ENCODE peak calls at places on chromosome 9, in ten cellular contexts. N is endodermal cell, Z is SK-N-SH, J is breast epithelium, T is neural progenitor cell, Y is spleen, L is kidney epithelial cell, C is adipocyte, K is astrocyte, G is aorta. P is an unnamed sample.

GRCh38 chr9:2271426-2271825 is 256.3 kb downstream of the SMARCA2 start:
- DNase-seq in N (peak; percentile 85), Z (peak; percentile 27), J (peak; percentile 23), T (no peak), Y (no peak), L (no peak), C (no peak), K (no peak), G (no peak), P (no peak)

GRCh38 chr9:35696520-35697215 is 6.9 kb upstream of the TPM2 start:
- DNase-seq in N (peak; percentile 92), Z (peak; percentile 85), J (peak; percentile 54), T (peak; percentile 70), Y (peak; percentile 84), L (no peak), C (peak; percentile 79), K (no peak), G (peak; percentile 83), P (no peak)

GRCh38 chr9:75185585-75186170 is 97.4 kb downstream of the OSTF1 start:
- DNase-seq in N (peak; percentile 84), Z (no peak), J (no peak), T (peak; percentile 51), Y (peak; percentile 78), L (no peak), C (peak; percentile 35), K (no peak), G (no peak), P (no peak)

GRCh38 chr9:87836951-87837715 is 45.5 kb upstream of the SPATA31E1 start:
- DNase-seq in N (no peak), Z (no peak), J (no peak), T (no peak), Y (no peak), L (no peak), C (no peak), K (peak; percentile 16), G (no peak), P (no peak)

GRCh38 chr9:121672213-121672612 is 20.8 kb downstream of the DAB2IP start:
- DNase-seq in N (no peak), Z (no peak), J (no peak), T (no peak), Y (peak; percentile 16), L (no peak), C (no peak), K (no peak), G (no peak), P (no peak)

GRCh38 chr9:130956636-130957450 is 17.8 kb upstream of the FIBCD1 start:
- DNase-seq in N (no peak), Z (no peak), J (no peak), T (no peak), Y (no peak), L (no peak), C (no peak), K (no peak), G (no peak), P (no peak)

GRCh38 chr9:125493384-125493783 is 213.6 kb downstream of the MAPKAP1 start:
- DNase-seq in N (no peak), Z (no peak), J (no peak), T (no peak), Y (no peak), L (no peak), C (no peak), K (no peak), G (no peak), P (no peak)

GRCh38 chr9:14219865-14220655 is 93.9 kb downstream of the NFIB start:
- DNase-seq in N (no peak), Z (no peak), J (no peak), T (no peak), Y (no peak), L (no peak), C (no peak), K (peak; percentile 72), G (no peak), P (no peak)

GRCh38 chr9:99666571-99666970 is 155.1 kb upstream of the NR4A3 start:
- DNase-seq in N (no peak), Z (peak; percentile 10), J (no peak), T (no peak), Y (no peak), L (no peak), C (peak; percentile 11), K (no peak), G (no peak), P (no peak)

GRCh38 chr9:74570879-74571512 is 73.9 kb downstream of the RORB start:
- DNase-seq in N (peak; percentile 68), Z (peak; percentile 41), J (no peak), T (peak; percentile 21), Y (no peak), L (no peak), C (peak; percentile 77), K (no peak), G (no peak), P (no peak)

GRCh38 chr9:27276182-27277030 is 20.5 kb downstream of the EQTN start:
- DNase-seq in N (no peak), Z (peak; percentile 60), J (no peak), T (peak; percentile 73), Y (no peak), L (no peak), C (peak; percentile 89), K (peak; percentile 32), G (no peak), P (no peak)

DNA sequence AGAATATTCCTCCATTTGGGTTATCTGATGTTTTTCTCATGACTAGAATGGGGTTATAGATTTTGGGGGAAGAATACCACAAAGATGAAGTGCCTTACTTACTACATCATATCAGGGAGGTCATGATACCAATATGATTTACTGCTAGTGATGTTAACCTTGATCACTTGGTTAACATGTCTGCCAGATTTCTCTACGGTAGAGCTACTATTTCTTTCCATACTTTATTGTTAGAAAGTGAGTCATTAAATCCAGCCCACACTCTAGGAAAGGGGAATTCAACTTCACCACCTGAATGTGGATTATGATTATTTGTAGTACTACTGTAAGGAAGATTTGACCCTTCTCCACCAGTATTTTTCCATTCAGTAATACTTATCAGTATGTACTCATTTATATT is 64.7 kb downstream of the UBE2R2 start:
- DNase-seq in N (no peak), Z (no peak), J (no peak), T (no peak), Y (no peak), L (no peak), C (peak; percentile 17), K (peak; percentile 76), G (no peak), P (no peak)
- H3K4me3 ChIP-seq in N (no peak overlapping the region), Z (no peak overlapping the region), J (no peak overlapping the region), T (no peak overlapping the region), Y (no peak overlapping the region), L (no peak overlapping the region), C (no peak overlapping the region), K (no peak overlapping the region), G (no peak overlapping the region), P (no peak overlapping the region)

GRCh38 chr9:78314550-78314949 is 17.6 kb downstream of the PSAT1 start:
- DNase-seq in N (peak; percentile 41), Z (no peak), J (no peak), T (no peak), Y (no peak), L (no peak), C (no peak), K (no peak), G (no peak), P (no peak)

GRCh38 chr9:78307360-78307759 is 10.4 kb downstream of the PSAT1 start:
- DNase-seq in N (no peak), Z (peak; percentile 49), J (no peak), T (no peak), Y (no peak), L (no peak), C (no peak), K (no peak), G (no peak), P (no peak)

GRCh38 chr9:78312125-78312524 is 15.2 kb downstream of the PSAT1 start:
- DNase-seq in N (no peak), Z (no peak), J (no peak), T (no peak), Y (no peak), L (no peak), C (no peak), K (no peak), G (no peak), P (no peak)

GRCh38 chr9:78314953-78315870 is 18.3 kb downstream of the PSAT1 start:
- DNase-seq in N (peak; percentile 40), Z (no peak), J (peak; percentile 27), T (no peak), Y (no peak), L (no peak), C (peak; percentile 53), K (peak; percentile 81), G (no peak), P (peak; percentile 65)

GRCh38 chr9:78311075-78311474 is 14.2 kb downstream of the PSAT1 start:
- DNase-seq in N (no peak), Z (no peak), J (no peak), T (no peak), Y (no peak), L (no peak), C (no peak), K (no peak), G (no peak), P (no peak)
- H3K36me3 ChIP-seq in N (peaks cover 39% of the 10 kb centered on the region), Z (peaks cover 23% of the 10 kb centered on the region), J (no peaks in the 10 kb centered on the region), T (peaks cover 6% of the 10 kb centered on the region), Y (no peaks in the 10 kb centered on the region), L (no peaks in the 10 kb centered on the region), C (peaks cover 66% of the 10 kb centered on the region), K (peaks cover 7% of the 10 kb centered on the region), G (no peaks in the 10 kb centered on the region), P (peaks cover 34% of the 10 kb centered on the region)

GRCh38 chr9:135877776-135878527 is 29.4 kb downstream of the CAMSAP1 start:
- DNase-seq in N (no peak), Z (no peak), J (no peak), T (no peak), Y (no peak), L (no peak), C (no peak), K (no peak), G (no peak), P (no peak)
- H3K4me3 ChIP-seq in N (no peak overlapping the region), Z (no peak overlapping the region), J (no peak overlapping the region), T (no peak overlapping the region), Y (no peak overlapping the region), L (no peak overlapping the region), C (no peak overlapping the region), K (no peak overlapping the region), G (no peak overlapping the region), P (no peak overlapping the region)

DNA sequence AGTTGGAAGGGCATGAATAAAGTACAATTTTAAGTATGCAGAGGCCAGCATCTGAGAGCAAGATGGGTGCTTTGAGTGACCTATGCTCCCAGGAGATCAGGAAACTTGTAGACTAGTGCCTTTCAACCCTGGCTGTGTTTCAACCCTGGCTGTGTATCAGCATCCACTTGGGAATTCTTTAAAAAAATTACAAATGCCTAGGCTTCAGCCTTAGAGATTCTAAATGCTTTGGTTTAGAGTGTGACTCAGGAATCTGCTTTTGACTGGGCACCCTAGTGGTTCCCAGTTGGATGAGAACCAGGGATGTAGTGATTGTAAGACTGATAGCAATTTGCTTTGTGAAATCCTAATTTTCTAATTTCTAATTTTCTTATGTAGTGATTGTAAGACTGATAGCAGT is 65.6 kb downstream of the RALGPS1 start:
- DNase-seq in N (no peak), Z (no peak), J (no peak), T (no peak), Y (no peak), L (no peak), C (no peak), K (no peak), G (no peak), P (no peak)
- H3K36me3 ChIP-seq in N (no peaks in the 10 kb centered on the region), Z (no peaks in the 10 kb centered on the region), J (no peaks in the 10 kb centered on the region), T (no peaks in the 10 kb centered on the region), Y (no peaks in the 10 kb centered on the region), L (no peaks in the 10 kb centered on the region), C (no peaks in the 10 kb centered on the region), K (no peaks in the 10 kb centered on the region), G (no peaks in the 10 kb centered on the region), P (no peaks in the 10 kb centered on the region)